ENCODE peak calls at places on chromosome 3, in five cellular contexts. K is esophagus squamous epithelium, E is adrenal gland, G is body of pancreas, T is A549. F is an unnamed sample.

GRCh38 chr3:63877737-63878393 is 14.2 kb downstream of the ATXN7 start:
- DNase-seq in G (no peak), E (no peak), K (no peak), T (no peak), F (no peak)

GRCh38 chr3:131033480-131034080 is 6.9 kb downstream of the NEK11 start:
- DNase-seq in E (no peak), K (no peak), T (peak; percentile 40), G (no peak), F (no peak)

GRCh38 chr3:134708671-134709070 is 57.8 kb upstream of the KY start:
- DNase-seq in K (no peak), E (no peak), G (no peak), T (no peak), F (no peak)

GRCh38 chr3:134427400-134428111 is 53.3 kb upstream of the AMOTL2 start:
- DNase-seq in E (peak; percentile 58), G (peak; percentile 29), K (no peak), T (peak; percentile 94), F (peak; percentile 60)

GRCh38 chr3:193552911-193553310 is 1.8 kb downstream of the ATP13A4 start:
- DNase-seq in G (no peak), K (no peak), E (no peak), T (no peak), F (no peak)

GRCh38 chr3:122824465-122825379 is 29.9 kb downstream of the SLC49A4 start:
- DNase-seq in T (no peak), E (no peak), K (no peak), G (no peak), F (no peak)

GRCh38 chr3:58161435-58162398 is 49.1 kb downstream of the DNASE1L3 start:
- DNase-seq in K (no peak), T (peak; percentile 89), G (peak; percentile 79), E (peak; percentile 86), F (no peak)

GRCh38 chr3:9135930-9136525 is 113.4 kb downstream of the SRGAP3 start:
- DNase-seq in G (no peak), K (no peak), E (peak; percentile 21), T (no peak), F (no peak)

GRCh38 chr3:192422998-192423349 is 304.4 kb downstream of the FGF12 start:
- DNase-seq in E (no peak), T (no peak), G (no peak), K (no peak), F (no peak)

GRCh38 chr3:126360714-126361060 is 3.5 kb upstream of the KLF15 start:
- DNase-seq in G (no peak), K (no peak), T (no peak), E (peak; percentile 11), F (peak; percentile 82)

GRCh38 chr3:195187609-195188529 is 83.1 kb downstream of the XXYLT1 start:
- DNase-seq in E (no peak), T (peak; percentile 18), K (no peak), G (no peak), F (no peak)

GRCh38 chr3:183342824-183343223 is 85.6 kb downstream of the MCF2L2 start:
- DNase-seq in T (no peak), E (no peak), K (no peak), G (no peak), F (no peak)

DNA sequence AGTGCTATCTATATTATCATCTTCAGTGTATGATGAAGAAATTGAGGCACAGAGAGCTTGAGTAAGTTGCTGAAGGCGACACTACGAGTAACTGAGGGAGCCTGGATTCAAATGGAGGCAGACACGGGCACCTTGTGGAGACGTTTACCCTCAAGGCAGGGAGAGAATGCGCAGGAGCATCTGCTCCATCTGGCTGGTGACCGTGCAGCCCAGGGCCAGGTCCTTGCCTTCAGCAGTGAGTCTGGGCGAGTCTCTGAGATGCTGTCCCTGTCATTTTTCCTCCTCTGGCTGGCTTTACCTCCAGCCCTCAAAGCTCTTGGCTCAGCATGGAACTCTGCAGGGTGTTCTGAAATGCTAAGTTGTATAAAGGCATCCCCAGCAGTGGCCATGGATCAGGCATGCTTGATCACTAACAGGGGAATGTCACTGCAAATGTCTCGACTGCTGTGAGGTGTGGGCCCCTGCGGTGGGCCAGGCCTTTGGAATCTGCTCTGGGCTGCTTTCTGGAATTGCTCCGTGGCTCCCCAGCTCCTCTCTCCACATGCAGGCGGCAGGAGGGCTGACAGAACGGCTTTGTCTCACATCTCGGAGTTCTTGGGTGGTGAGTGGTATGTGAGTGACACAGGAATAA is 19.7 kb downstream of the SPSB4 start:
- DNase-seq in T (no peak), G (peak; percentile 8), K (no peak), E (no peak), F (no peak)
- TF ChIP-seq CTCF in T (no peak), G (no peak), K (no peak), E (no peak), F (no peak)

GRCh38 chr3:174858353-174858752 is 781 bp upstream of the NAALADL2 start:
- DNase-seq in K (no peak), T (peak; percentile 17), E (no peak), G (no peak), F (no peak)

GRCh38 chr3:174862101-174862500 is 3.0 kb downstream of the NAALADL2 start:
- DNase-seq in E (no peak), G (no peak), K (no peak), T (peak; percentile 32), F (no peak)

GRCh38 chr3:174857301-174857700 is 1.8 kb upstream of the NAALADL2 start:
- DNase-seq in E (no peak), K (no peak), G (no peak), T (no peak), F (no peak)

GRCh38 chr3:174859109-174859735 is at the start of gene NAALADL2:
- DNase-seq in T (no peak), G (no peak), E (no peak), K (no peak), F (no peak)

DNA sequence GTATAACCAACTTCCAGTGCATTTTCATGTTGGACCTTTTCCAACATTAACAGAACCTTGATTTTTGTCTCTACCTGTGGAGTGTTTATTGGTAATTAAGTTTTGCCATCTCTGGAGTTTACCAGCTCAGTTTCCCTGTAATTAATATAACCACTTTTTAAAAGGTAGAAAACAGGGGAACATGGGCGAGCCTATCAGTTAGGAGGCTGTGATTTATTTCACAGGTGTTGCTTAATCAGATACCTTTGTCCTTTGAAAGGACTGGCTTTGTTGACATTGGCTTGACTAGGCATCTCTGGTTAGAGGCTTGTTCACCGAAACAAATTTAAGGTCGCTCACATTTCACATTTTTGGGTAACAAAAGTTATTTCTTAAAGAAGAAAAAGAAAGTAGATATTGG is 622 bp downstream of the NAALADL2 start:
- DNase-seq in G (no peak), E (no peak), K (no peak), T (no peak), F (no peak)
- H3K4me3 ChIP-seq in G (no peak overlapping the region), E (no peak overlapping the region), K (peak overlapping the region; percentile 9), T (no peak overlapping the region), F (no peak overlapping the region)

GRCh38 chr3:140942221-140943104 is 827 bp downstream of the SLC25A36 start:
- DNase-seq in E (peak; percentile 62), K (no peak), G (peak; percentile 57), T (peak; percentile 69), F (peak; percentile 91)
- TF ChIP-seq POLR2A in E (no peak), K (no peak), G (no peak), T (peak; percentile 16), F (no peak)

DNA sequence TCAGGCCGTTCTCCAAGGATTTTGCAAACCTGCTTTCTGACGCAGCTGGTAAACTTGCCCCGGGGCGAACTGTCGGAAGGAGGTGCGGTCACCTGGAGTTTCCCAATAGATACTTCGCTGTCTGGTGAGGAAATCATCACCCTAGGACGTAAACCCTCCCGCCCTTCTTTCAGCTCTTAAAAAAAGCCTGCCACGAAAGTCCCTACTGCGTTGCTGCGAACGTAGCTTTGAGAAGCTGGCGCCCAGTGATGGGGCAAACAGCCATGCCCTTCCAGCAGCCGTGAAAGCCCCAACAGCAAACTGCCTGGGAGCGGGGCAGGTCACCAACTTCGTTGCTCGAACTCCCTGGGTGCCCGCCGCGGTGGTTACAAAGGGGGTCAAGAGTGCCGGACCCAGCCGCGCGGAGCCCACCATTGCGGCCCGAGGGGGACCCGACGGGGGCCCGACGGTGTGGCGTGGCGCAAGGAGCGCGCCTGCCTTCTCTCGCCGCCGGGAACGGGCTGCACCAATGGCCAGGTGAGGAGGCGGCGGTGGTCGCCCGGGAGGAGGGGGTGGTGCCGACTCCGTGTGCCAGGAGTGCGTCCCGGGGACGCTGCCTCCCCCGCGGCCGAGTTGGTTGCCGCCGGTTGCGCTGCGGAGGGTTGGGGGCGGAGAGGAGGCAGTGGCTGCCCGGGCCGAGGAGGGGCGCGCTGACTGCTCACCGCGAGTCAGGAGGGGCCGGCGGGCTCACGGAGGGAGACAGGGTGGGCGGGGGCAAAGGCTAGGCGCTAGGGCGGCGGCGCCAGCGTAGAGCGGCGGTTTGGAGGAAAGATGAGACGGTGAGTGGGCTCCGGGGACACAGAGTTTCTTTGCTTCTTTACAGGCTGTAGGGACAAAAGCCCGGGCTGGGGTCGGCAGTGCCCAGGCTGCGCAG is at the start of gene PHLDB2:
- DNase-seq in E (peak; percentile 65), K (no peak), G (peak; percentile 57), T (peak; percentile 87), F (peak; percentile 84)
- TF ChIP-seq CTCF in E (no peak), K (no peak), G (no peak), T (no peak), F (peak; percentile 24)

GRCh38 chr3:115623414-115623868 is at the start of gene GAP43:
- DNase-seq in T (peak; percentile 45), G (peak; percentile 15), K (no peak), E (peak; percentile 57), F (no peak)
- H3K4me3 ChIP-seq in T (peak within 1 kb of the TSS; percentile 31), G (no peak within 1 kb of the TSS), K (peak within 1 kb of the TSS; percentile 33), E (no peak within 1 kb of the TSS), F (no peak within 1 kb of the TSS)

GRCh38 chr3:108296239-108296638 is at the start of gene HHLA2:
- DNase-seq in G (no peak), T (peak; percentile 40), K (no peak), E (no peak), F (no peak)
- TF ChIP-seq POLR2A in G (no peak), T (no peak), K (no peak), E (no peak), F (no peak)

GRCh38 chr3:39126532-39127071 is 19.1 kb downstream of the TTC21A start:
- DNase-seq in T (peak; percentile 72), K (no peak), E (no peak), G (peak; percentile 66), F (no peak)
- TF ChIP-seq CTCF in T (peak; percentile 64), K (peak; percentile 54), E (peak; percentile 61), G (peak; percentile 79), F (no peak)

F was measured in lower leg skin.